ENCODE peak calls at places on chromosomes 16 and 17, in six cellular contexts. A is right atrium auricular region; C is GF-D8; R is COR-L47; L is stimulated activated CD4-positive, alpha-beta T cell treated with anti-CD3 and anti-CD28 coated beads, Interleukin-2, amount 100 ng/mL, for 24 hours; F is fibroblast of the conjunctiva. K is an unnamed sample.

GRCh38 chr16:17578921-17579876 is 108.4 kb upstream of the XYLT1 start:
- DNase-seq in R (peak), A (peak), F (peak), C (peak), L (peak), K (no peak)

GRCh38 chr16:77211880-77212735 is 12.9 kb downstream of the SYCE1L start:
- DNase-seq in L (peak), R (peak), A (peak), C (no peak), F (no peak), K (no peak)

GRCh38 chr17:78427140-78427539 is 48.7 kb downstream of the PGS1 start:
- DNase-seq in R (no peak), A (no peak), L (no peak), C (no peak), F (no peak), K (no peak)

GRCh38 chr16:57345021-57345420 is 13.6 kb upstream of the CCL22 start:
- DNase-seq in L (no peak), A (no peak), R (no peak), C (no peak), F (no peak), K (peak)

GRCh38 chr17:65657251-65657828 is 95.9 kb upstream of the AXIN2 start:
- DNase-seq in F (no peak), R (no peak), L (no peak), A (no peak), C (no peak), K (no peak)

GRCh38 chr17:63440770-63441335 is 5.3 kb downstream of the CYB561 start:
- DNase-seq in F (no peak), A (no peak), C (no peak), L (no peak), R (no peak), K (no peak)

GRCh38 chr17:41666708-41667279 is 21.9 kb upstream of the EIF1 start:
- DNase-seq in C (peak), R (peak), A (peak), L (peak), F (peak), K (peak)

GRCh38 chr16:1884155-1884760 is 12.3 kb upstream of the MEIOB start:
- DNase-seq in L (no peak), R (no peak), F (no peak), C (peak), A (no peak), K (no peak)

GRCh38 chr17:80997471-80998387 is 6.1 kb downstream of the CHMP6 start:
- DNase-seq in F (no peak), L (no peak), R (no peak), A (no peak), C (peak), K (no peak)

GRCh38 chr16:814974-815373 is 14.4 kb upstream of the GNG13 start:
- DNase-seq in L (no peak), F (no peak), C (no peak), A (no peak), R (no peak), K (no peak)

GRCh38 chr17:44807093-44807816 is 22.8 kb downstream of the GJC1 start:
- DNase-seq in F (no peak), L (no peak), R (no peak), A (no peak), C (no peak), K (no peak)

GRCh38 chr17:78430892-78431691 is 52.6 kb downstream of the PGS1 start:
- DNase-seq in R (no peak), A (no peak), L (no peak), F (no peak), C (no peak), K (no peak)

GRCh38 chr17:18039535-18040286 is 503 bp downstream of the GID4 start:
- DNase-seq in A (no peak), L (no peak), F (no peak), C (no peak), R (no peak), K (no peak)

GRCh38 chr17:81641825-81642489 is 5.0 kb downstream of the TSPAN10 start:
- DNase-seq in A (no peak), R (no peak), F (no peak), C (no peak), L (no peak), K (no peak)

GRCh38 chr17:75317671-75318070 is 28.4 kb upstream of the SLC25A19 start:
- DNase-seq in C (no peak), L (no peak), A (no peak), F (no peak), R (peak), K (no peak)

GRCh38 chr17:61294777-61295176 is 104.9 kb upstream of the TBX2 start:
- DNase-seq in A (no peak), C (no peak), L (no peak), R (no peak), F (no peak), K (no peak)

GRCh38 chr17:50114849-50115357 is 15.1 kb downstream of the SAMD14 start:
- DNase-seq in F (peak), C (peak), L (no peak), A (no peak), R (peak), K (no peak)

GRCh38 chr16:48384305-48384981 is 770 bp downstream of the SIAH1 start:
- DNase-seq in A (peak), F (no peak), L (peak), R (peak), C (no peak), K (no peak)

GRCh38 chr17:70610161-70610560 is 440.8 kb downstream of the KCNJ2 start:
- DNase-seq in F (no peak), A (no peak), L (no peak), R (no peak), C (no peak), K (no peak)

GRCh38 chr16:79131676-79132075 is 468.9 kb downstream of the MAF start:
- DNase-seq in F (no peak), R (no peak), C (no peak), A (no peak), L (no peak), K (no peak)

GRCh38 chr17:2239882-2240430 is 63.6 kb downstream of the SMG6 start:
- DNase-seq in R (no peak), A (peak), F (peak), C (no peak), L (peak), K (no peak)

GRCh38 chr16:67653131-67654068 is 6.7 kb downstream of the ACD start:
- DNase-seq in C (no peak), R (peak), L (no peak), A (no peak), F (no peak), K (peak)

GRCh38 chr17:78127240-78127887 is 1.2 kb downstream of the TMC6 start:
- DNase-seq in F (no peak), R (no peak), L (peak), A (peak), C (peak), K (no peak)

GRCh38 chr16:4272114-4272954 is 489 bp downstream of the TFAP4 start:
- DNase-seq in L (no peak), F (no peak), R (no peak), C (peak), A (no peak), K (no peak)

GRCh38 chr17:9016941-9017552 is 4.3 kb upstream of the NTN1 start:
- DNase-seq in A (no peak), F (no peak), C (peak), L (no peak), R (no peak), K (no peak)

GRCh38 chr17:48543854-48544355 is 1.0 kb downstream of the HOXB2 start:
- DNase-seq in F (no peak), R (no peak), C (no peak), L (peak), A (no peak), K (no peak)